ENCODE peak calls at places on chromosome 4, in six cellular contexts. P is kidney; A is esophagus muscularis mucosa; L is hepatocyte; G is CD4-positive, alpha-beta memory T cell; U is mesenchymal stem cell. R is an unnamed sample.

GRCh38 chr4:114271031-114271430 is 291.6 kb upstream of the ARSJ start:
- DNase-seq in U (no peak), G (no peak), P (no peak), L (no peak), A (no peak), R (no peak)

GRCh38 chr4:38154681-38155588 is 194.7 kb downstream of the PTTG2 start:
- DNase-seq in U (no peak), A (no peak), G (peak; percentile 19), L (no peak), P (peak; percentile 88), R (peak; percentile 75)

GRCh38 chr4:171203425-171203824 is 609.8 kb upstream of the GALNTL6 start:
- DNase-seq in L (no peak), P (no peak), G (no peak), A (no peak), U (peak; percentile 5), R (peak; percentile 18)

GRCh38 chr4:35965300-35965699 is 279.0 kb downstream of the ARAP2 start:
- DNase-seq in U (no peak), P (no peak), A (no peak), G (no peak), L (no peak), R (no peak)

GRCh38 chr4:113502476-113502875 is 259.1 kb downstream of the CAMK2D start:
- DNase-seq in P (no peak), L (no peak), U (peak; percentile 7), A (no peak), G (no peak), R (no peak)

GRCh38 chr4:93084599-93085305 is 743.8 kb upstream of the ATOH1 start:
- DNase-seq in L (no peak), A (no peak), U (no peak), P (no peak), G (no peak), R (no peak)

GRCh38 chr4:93748380-93748779 is 80.2 kb upstream of the ATOH1 start:
- DNase-seq in A (no peak), L (no peak), G (no peak), U (no peak), P (no peak), R (no peak)

GRCh38 chr4:140237616-140238352 is 83.8 kb upstream of the MAML3 start:
- DNase-seq in L (peak; percentile 72), U (peak; percentile 72), A (no peak), G (no peak), P (peak; percentile 91), R (peak; percentile 84)

GRCh38 chr4:149765630-149766029 is 50.0 kb downstream of the IQCM start:
- DNase-seq in A (no peak), P (no peak), L (no peak), G (no peak), U (peak; percentile 38), R (peak; percentile 52)

GRCh38 chr4:186702940-186703339 is 20.7 kb downstream of the FAT1 start:
- DNase-seq in A (no peak), L (no peak), G (no peak), P (peak; percentile 37), U (no peak), R (no peak)

GRCh38 chr4:8165374-8165896 is 6.8 kb upstream of the ABLIM2 start:
- DNase-seq in G (no peak), A (no peak), U (no peak), L (no peak), P (no peak), R (no peak)

GRCh38 chr4:122090989-122091388 is 61.1 kb upstream of the BLTP1 start:
- DNase-seq in L (no peak), P (no peak), A (no peak), G (no peak), U (peak; percentile 16), R (no peak)

GRCh38 chr4:76420901-76421581 is at the start of gene CCDC158:
- DNase-seq in L (no peak), A (no peak), G (no peak), P (peak; percentile 78), U (no peak), R (peak; percentile 30)

GRCh38 chr4:92189146-92189545 is 114.6 kb upstream of the GRID2 start:
- DNase-seq in U (no peak), G (no peak), L (no peak), P (no peak), A (no peak), R (no peak)

GRCh38 chr4:148649669-148650331 is 207.6 kb upstream of the NR3C2 start:
- DNase-seq in A (no peak), U (no peak), G (no peak), L (peak; percentile 10), P (no peak), R (no peak)

GRCh38 chr4:71229477-71230257 is 109.2 kb upstream of the SLC4A4 start:
- DNase-seq in P (peak; percentile 46), G (no peak), U (peak; percentile 71), A (no peak), L (peak; percentile 79), R (peak; percentile 20)

GRCh38 chr4:21469438-21470032 is 479.0 kb downstream of the KCNIP4 start:
- DNase-seq in L (peak; percentile 34), U (peak; percentile 42), P (no peak), G (no peak), A (no peak), R (no peak)

GRCh38 chr4:176358083-176358469 is 38.3 kb downstream of the SPCS3 start:
- DNase-seq in A (no peak), L (no peak), G (no peak), U (no peak), P (no peak), R (no peak)
- H3K4me3 ChIP-seq in A (no peak overlapping the region), L (no peak overlapping the region), G (no peak overlapping the region), U (no peak overlapping the region), P (no peak overlapping the region), R (no peak overlapping the region)

DNA sequence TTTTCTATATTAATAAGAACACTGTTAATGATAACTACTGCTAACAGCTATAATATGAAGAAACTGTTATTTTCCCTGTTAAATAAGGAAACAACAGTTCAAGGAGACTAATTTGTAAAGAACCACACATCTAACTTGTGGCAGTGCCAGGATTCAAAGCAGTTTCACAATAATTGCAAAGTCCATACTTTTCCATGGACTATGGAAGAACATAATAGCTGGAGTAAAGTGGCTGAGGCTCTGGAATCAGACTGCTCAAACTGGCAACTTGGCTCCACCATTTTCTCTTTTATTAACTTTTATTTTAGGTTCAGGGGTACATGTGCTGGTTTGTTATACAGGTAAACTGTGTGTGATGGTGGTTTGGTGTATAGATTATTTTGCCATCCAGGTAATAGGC is 393.7 kb upstream of the CPEB2 start:
- DNase-seq in U (peak; percentile 4), P (no peak), L (no peak), A (no peak), G (no peak), R (no peak)
- H3K9me3 ChIP-seq in U (no peaks in the 10 kb centered on the region), P (no peaks in the 10 kb centered on the region), L (no peaks in the 10 kb centered on the region), A (no peaks in the 10 kb centered on the region), G (no peaks in the 10 kb centered on the region), R (no peaks in the 10 kb centered on the region)

GRCh38 chr4:99074816-99075215 is 13.8 kb downstream of the ADH5 start:
- DNase-seq in L (no peak), G (no peak), A (no peak), P (no peak), U (no peak), R (no peak)

GRCh38 chr4:99078336-99078735 is 10.3 kb downstream of the ADH5 start:
- DNase-seq in G (no peak), A (no peak), P (no peak), L (no peak), U (no peak), R (no peak)

GRCh38 chr4:99078931-99079624 is 9.5 kb downstream of the ADH5 start:
- DNase-seq in G (no peak), A (no peak), U (no peak), P (no peak), L (no peak), R (no peak)

GRCh38 chr4:99076292-99076976 is 12.2 kb downstream of the ADH5 start:
- DNase-seq in U (no peak), A (no peak), P (no peak), L (no peak), G (no peak), R (no peak)

GRCh38 chr4:99077177-99077576 is 11.4 kb downstream of the ADH5 start:
- DNase-seq in P (peak; percentile 72), G (no peak), U (no peak), A (no peak), L (no peak), R (no peak)
- H3K36me3 ChIP-seq in P (peaks cover 33% of the 10 kb centered on the region), G (peaks cover 60% of the 10 kb centered on the region), U (peaks cover 99% of the 10 kb centered on the region), A (peaks cover 100% of the 10 kb centered on the region), L (no peaks in the 10 kb centered on the region), R (peaks cover 30% of the 10 kb centered on the region)

GRCh38 chr4:167688660-167689142 is 403.6 kb upstream of the ANXA10 start:
- DNase-seq in U (no peak), L (no peak), A (no peak), G (no peak), P (no peak), R (no peak)
- H3K4me3 ChIP-seq in U (no peak overlapping the region), L (no peak overlapping the region), A (no peak overlapping the region), G (no peak overlapping the region), P (no peak overlapping the region), R (no peak overlapping the region)

GRCh38 chr4:1293531-1293941 is 3.8 kb downstream of the MAEA start:
- DNase-seq in P (peak; percentile 49), A (no peak), G (no peak), L (no peak), U (no peak), R (no peak)
- H3K9me3 ChIP-seq in P (no peaks in the 10 kb centered on the region), A (no peaks in the 10 kb centered on the region), G (no peaks in the 10 kb centered on the region), L (no peaks in the 10 kb centered on the region), U (no peaks in the 10 kb centered on the region), R (no peaks in the 10 kb centered on the region)

GRCh38 chr4:184632842-184633241 is 16.4 kb downstream of the CASP3 start:
- DNase-seq in U (no peak), A (no peak), P (no peak), G (no peak), L (no peak), R (no peak)
- H3K36me3 ChIP-seq in U (peaks cover 98% of the 10 kb centered on the region), A (peaks cover 90% of the 10 kb centered on the region), P (peaks cover 24% of the 10 kb centered on the region), G (peaks cover 44% of the 10 kb centered on the region), L (peaks cover 3% of the 10 kb centered on the region), R (peaks cover 51% of the 10 kb centered on the region)

GRCh38 chr4:105025263-105026017 is 121.2 kb upstream of the TET2 start:
- DNase-seq in G (no peak), P (no peak), U (no peak), L (no peak), A (no peak), R (no peak)
- H3K4me3 ChIP-seq in G (no peak overlapping the region), P (no peak overlapping the region), U (no peak overlapping the region), L (no peak overlapping the region), A (no peak overlapping the region), R (no peak overlapping the region)